ENCODE peak calls at places on chromosomes 3 and 15, in eight cellular contexts. One of them, this sample, is unnamed.

GRCh38 chr15:70829366-70830166 is 24.4 kb downstream of the LARP6 start:
- DNase-seq in fibroblast of pulmonary artery: no peak
- DNase-seq in AG04450: no peak
- DNase-seq in breast epithelium: no peak
- DNase-seq in pancreas: peak; percentile 26
- DNase-seq in AG10803: no peak
- DNase-seq in BE2C: no peak
- DNase-seq in hepatocyte: no peak
- DNase-seq in this sample: no peak

GRCh38 chr3:182905623-182906022 is 74.7 kb downstream of the DCUN1D1 start:
- DNase-seq in fibroblast of pulmonary artery: no peak
- DNase-seq in AG04450: no peak
- DNase-seq in breast epithelium: no peak
- DNase-seq in pancreas: no peak
- DNase-seq in AG10803: no peak
- DNase-seq in BE2C: no peak
- DNase-seq in hepatocyte: no peak
- DNase-seq in this sample: no peak

GRCh38 chr3:115804722-115805121 is 181.4 kb downstream of the GAP43 start:
- DNase-seq in fibroblast of pulmonary artery: peak; percentile 92
- DNase-seq in AG04450: no peak
- DNase-seq in breast epithelium: no peak
- DNase-seq in pancreas: no peak
- DNase-seq in AG10803: peak; percentile 91
- DNase-seq in BE2C: no peak
- DNase-seq in hepatocyte: no peak
- DNase-seq in this sample: peak; percentile 87

GRCh38 chr3:120140098-120140742 is 46.0 kb upstream of the GSK3B start:
- DNase-seq in fibroblast of pulmonary artery: no peak
- DNase-seq in AG04450: no peak
- DNase-seq in breast epithelium: no peak
- DNase-seq in pancreas: no peak
- DNase-seq in AG10803: no peak
- DNase-seq in BE2C: no peak
- DNase-seq in hepatocyte: no peak
- DNase-seq in this sample: no peak

GRCh38 chr3:143430582-143430981 is 311.0 kb downstream of the CHST2 start:
- DNase-seq in fibroblast of pulmonary artery: no peak
- DNase-seq in AG04450: no peak
- DNase-seq in breast epithelium: no peak
- DNase-seq in pancreas: no peak
- DNase-seq in AG10803: no peak
- DNase-seq in BE2C: no peak
- DNase-seq in hepatocyte: no peak
- DNase-seq in this sample: no peak

GRCh38 chr3:8970971-8971589 is 7.8 kb upstream of the RAD18 start:
- DNase-seq in fibroblast of pulmonary artery: peak; percentile 77
- DNase-seq in AG04450: peak; percentile 37
- DNase-seq in breast epithelium: peak; percentile 48
- DNase-seq in pancreas: peak; percentile 45
- DNase-seq in AG10803: peak; percentile 62
- DNase-seq in BE2C: peak; percentile 44
- DNase-seq in hepatocyte: peak; percentile 74
- DNase-seq in this sample: peak; percentile 80

GRCh38 chr15:70357453-70357852 is 259.7 kb upstream of the TLE3 start:
- DNase-seq in fibroblast of pulmonary artery: no peak
- DNase-seq in AG04450: no peak
- DNase-seq in breast epithelium: peak; percentile 15
- DNase-seq in pancreas: no peak
- DNase-seq in AG10803: no peak
- DNase-seq in BE2C: no peak
- DNase-seq in hepatocyte: no peak
- DNase-seq in this sample: no peak

GRCh38 chr3:44954962-44955361 is 21.0 kb downstream of the ZDHHC3 start:
- DNase-seq in fibroblast of pulmonary artery: peak; percentile 64
- DNase-seq in AG04450: no peak
- DNase-seq in breast epithelium: no peak
- DNase-seq in pancreas: no peak
- DNase-seq in AG10803: peak; percentile 7
- DNase-seq in BE2C: no peak
- DNase-seq in hepatocyte: peak; percentile 29
- DNase-seq in this sample: peak; percentile 57

GRCh38 chr3:141000691-141001090 is 50.5 kb upstream of the SPSB4 start:
- DNase-seq in fibroblast of pulmonary artery: no peak
- DNase-seq in AG04450: no peak
- DNase-seq in breast epithelium: no peak
- DNase-seq in pancreas: no peak
- DNase-seq in AG10803: no peak
- DNase-seq in BE2C: no peak
- DNase-seq in hepatocyte: peak; percentile 53
- DNase-seq in this sample: no peak

GRCh38 chr15:88497109-88497761 is 29.7 kb downstream of the MRPS11 start:
- DNase-seq in fibroblast of pulmonary artery: no peak
- DNase-seq in AG04450: no peak
- DNase-seq in breast epithelium: no peak
- DNase-seq in pancreas: no peak
- DNase-seq in AG10803: no peak
- DNase-seq in BE2C: no peak
- DNase-seq in hepatocyte: no peak
- DNase-seq in this sample: no peak

GRCh38 chr3:54986294-54986693 is 58.4 kb upstream of the LRTM1 start:
- DNase-seq in fibroblast of pulmonary artery: no peak
- DNase-seq in AG04450: no peak
- DNase-seq in breast epithelium: no peak
- DNase-seq in pancreas: no peak
- DNase-seq in AG10803: no peak
- DNase-seq in BE2C: no peak
- DNase-seq in hepatocyte: no peak
- DNase-seq in this sample: no peak

GRCh38 chr3:148084931-148085330 is 612.8 kb upstream of the AGTR1 start:
- DNase-seq in fibroblast of pulmonary artery: no peak
- DNase-seq in AG04450: no peak
- DNase-seq in breast epithelium: no peak
- DNase-seq in pancreas: no peak
- DNase-seq in AG10803: no peak
- DNase-seq in BE2C: no peak
- DNase-seq in hepatocyte: no peak
- DNase-seq in this sample: peak; percentile 69

GRCh38 chr3:165523801-165524200 is 313.4 kb downstream of the BCHE start:
- DNase-seq in fibroblast of pulmonary artery: peak; percentile 63
- DNase-seq in AG04450: peak; percentile 36
- DNase-seq in breast epithelium: no peak
- DNase-seq in pancreas: no peak
- DNase-seq in AG10803: no peak
- DNase-seq in BE2C: no peak
- DNase-seq in hepatocyte: no peak
- DNase-seq in this sample: peak; percentile 5

GRCh38 chr3:13500133-13500885 is 20.2 kb downstream of the HDAC11 start:
- DNase-seq in fibroblast of pulmonary artery: peak; percentile 28
- DNase-seq in AG04450: no peak
- DNase-seq in breast epithelium: no peak
- DNase-seq in pancreas: peak; percentile 22
- DNase-seq in AG10803: no peak
- DNase-seq in BE2C: peak; percentile 35
- DNase-seq in hepatocyte: no peak
- DNase-seq in this sample: peak; percentile 35

GRCh38 chr15:28125673-28126651 is 26.8 kb upstream of the OCA2 start:
- DNase-seq in fibroblast of pulmonary artery: peak; percentile 74
- DNase-seq in AG04450: peak; percentile 24
- DNase-seq in breast epithelium: no peak
- DNase-seq in pancreas: no peak
- DNase-seq in AG10803: peak; percentile 57
- DNase-seq in BE2C: no peak
- DNase-seq in hepatocyte: peak; percentile 81
- DNase-seq in this sample: peak; percentile 84

GRCh38 chr15:75921732-75922703 is 18.3 kb downstream of the FBXO22 start:
- DNase-seq in fibroblast of pulmonary artery: peak; percentile 87
- DNase-seq in AG04450: no peak
- DNase-seq in breast epithelium: no peak
- DNase-seq in pancreas: no peak
- DNase-seq in AG10803: peak; percentile 76
- DNase-seq in BE2C: peak; percentile 65
- DNase-seq in hepatocyte: peak; percentile 74
- DNase-seq in this sample: peak; percentile 90

GRCh38 chr15:33326908-33327307 is 16.1 kb downstream of the RYR3 start:
- DNase-seq in fibroblast of pulmonary artery: no peak
- DNase-seq in AG04450: no peak
- DNase-seq in breast epithelium: no peak
- DNase-seq in pancreas: no peak
- DNase-seq in AG10803: no peak
- DNase-seq in BE2C: no peak
- DNase-seq in hepatocyte: no peak
- DNase-seq in this sample: no peak

GRCh38 chr3:11131371-11131770 is 22.9 kb upstream of the HRH1 start:
- DNase-seq in fibroblast of pulmonary artery: no peak
- DNase-seq in AG04450: no peak
- DNase-seq in breast epithelium: no peak
- DNase-seq in pancreas: no peak
- DNase-seq in AG10803: no peak
- DNase-seq in BE2C: no peak
- DNase-seq in hepatocyte: no peak
- DNase-seq in this sample: no peak

GRCh38 chr15:61025283-61025682 is 203.8 kb downstream of the RORA start:
- DNase-seq in fibroblast of pulmonary artery: no peak
- DNase-seq in AG04450: no peak
- DNase-seq in breast epithelium: no peak
- DNase-seq in pancreas: no peak
- DNase-seq in AG10803: peak; percentile 60
- DNase-seq in BE2C: no peak
- DNase-seq in hepatocyte: no peak
- DNase-seq in this sample: no peak

GRCh38 chr3:96330795-96331194 is 483.6 kb upstream of the EPHA6 start:
- DNase-seq in fibroblast of pulmonary artery: no peak
- DNase-seq in AG04450: no peak
- DNase-seq in breast epithelium: no peak
- DNase-seq in pancreas: no peak
- DNase-seq in AG10803: no peak
- DNase-seq in BE2C: no peak
- DNase-seq in hepatocyte: no peak
- DNase-seq in this sample: no peak

GRCh38 chr3:176426371-176426770 is 770.9 kb downstream of the TBL1XR1 start:
- DNase-seq in fibroblast of pulmonary artery: no peak
- DNase-seq in AG04450: no peak
- DNase-seq in breast epithelium: no peak
- DNase-seq in pancreas: no peak
- DNase-seq in AG10803: no peak
- DNase-seq in BE2C: no peak
- DNase-seq in hepatocyte: no peak
- DNase-seq in this sample: no peak

GRCh38 chr3:141530133-141530768 is 43.4 kb downstream of the RASA2 start:
- DNase-seq in fibroblast of pulmonary artery: peak; percentile 79
- DNase-seq in AG04450: peak; percentile 18
- DNase-seq in breast epithelium: no peak
- DNase-seq in pancreas: no peak
- DNase-seq in AG10803: peak; percentile 79
- DNase-seq in BE2C: no peak
- DNase-seq in hepatocyte: no peak
- DNase-seq in this sample: peak; percentile 74

GRCh38 chr15:41881550-41881924 is 12.3 kb downstream of the SPTBN5 start:
- DNase-seq in fibroblast of pulmonary artery: no peak
- DNase-seq in AG04450: no peak
- DNase-seq in breast epithelium: no peak
- DNase-seq in pancreas: no peak
- DNase-seq in AG10803: no peak
- DNase-seq in BE2C: no peak
- DNase-seq in hepatocyte: no peak
- DNase-seq in this sample: no peak

GRCh38 chr3:138936763-138937689 is 9.9 kb downstream of the FOXL2 start:
- DNase-seq in fibroblast of pulmonary artery: no peak
- DNase-seq in AG04450: no peak
- DNase-seq in breast epithelium: no peak
- DNase-seq in pancreas: no peak
- DNase-seq in AG10803: no peak
- DNase-seq in BE2C: peak; percentile 17
- DNase-seq in hepatocyte: no peak
- DNase-seq in this sample: no peak

GRCh38 chr3:138938056-138938876 is 8.7 kb downstream of the FOXL2 start:
- DNase-seq in fibroblast of pulmonary artery: no peak
- DNase-seq in AG04450: no peak
- DNase-seq in breast epithelium: no peak
- DNase-seq in pancreas: no peak
- DNase-seq in AG10803: no peak
- DNase-seq in BE2C: no peak
- DNase-seq in hepatocyte: no peak
- DNase-seq in this sample: no peak

GRCh38 chr3:138935864-138936762 is 10.8 kb downstream of the FOXL2 start:
- DNase-seq in fibroblast of pulmonary artery: peak; percentile 55
- DNase-seq in AG04450: no peak
- DNase-seq in breast epithelium: peak; percentile 47
- DNase-seq in pancreas: peak; percentile 88
- DNase-seq in AG10803: peak; percentile 74
- DNase-seq in BE2C: peak; percentile 73
- DNase-seq in hepatocyte: peak; percentile 74
- DNase-seq in this sample: peak; percentile 55

GRCh38 chr3:138938877-138939562 is 7.9 kb downstream of the FOXL2 start:
- DNase-seq in fibroblast of pulmonary artery: no peak
- DNase-seq in AG04450: no peak
- DNase-seq in breast epithelium: no peak
- DNase-seq in pancreas: no peak
- DNase-seq in AG10803: no peak
- DNase-seq in BE2C: no peak
- DNase-seq in hepatocyte: no peak
- DNase-seq in this sample: no peak

GRCh38 chr3:138937690-138938055 is 9.3 kb downstream of the FOXL2 start:
- DNase-seq in fibroblast of pulmonary artery: no peak
- DNase-seq in AG04450: no peak
- DNase-seq in breast epithelium: no peak
- DNase-seq in pancreas: no peak
- DNase-seq in AG10803: no peak
- DNase-seq in BE2C: no peak
- DNase-seq in hepatocyte: no peak
- DNase-seq in this sample: no peak
- H3K4me3 ChIP-seq in fibroblast of pulmonary artery: no peak overlapping the region
- H3K4me3 ChIP-seq in AG04450: no peak overlapping the region
- H3K4me3 ChIP-seq in breast epithelium: peak overlapping the region; percentile 34
- H3K4me3 ChIP-seq in pancreas: no peak overlapping the region
- H3K4me3 ChIP-seq in AG10803: no peak overlapping the region
- H3K4me3 ChIP-seq in BE2C: no peak overlapping the region
- H3K4me3 ChIP-seq in hepatocyte: no peak overlapping the region
- H3K4me3 ChIP-seq in this sample: no peak overlapping the region

GRCh38 chr15:101578443-101578894 is 73.7 kb downstream of the TM2D3 start:
- DNase-seq in fibroblast of pulmonary artery: peak; percentile 33
- DNase-seq in AG04450: no peak
- DNase-seq in breast epithelium: no peak
- DNase-seq in pancreas: peak; percentile 44
- DNase-seq in AG10803: peak; percentile 10
- DNase-seq in BE2C: peak; percentile 57
- DNase-seq in hepatocyte: peak; percentile 67
- DNase-seq in this sample: peak; percentile 40
- TF ChIP-seq CTCF in fibroblast of pulmonary artery: peak; percentile 45
- TF ChIP-seq CTCF in AG04450: peak; percentile 3
- TF ChIP-seq CTCF in breast epithelium: peak; percentile 30
- TF ChIP-seq CTCF in pancreas: peak; percentile 13
- TF ChIP-seq CTCF in AG10803: peak; percentile 58
- TF ChIP-seq CTCF in BE2C: peak; percentile 67
- TF ChIP-seq CTCF in hepatocyte: peak; percentile 52
- TF ChIP-seq CTCF in this sample: peak; percentile 62

GRCh38 chr3:132317229-132317948 is at the start of gene ACP3:
- DNase-seq in fibroblast of pulmonary artery: peak; percentile 92
- DNase-seq in AG04450: peak; percentile 32
- DNase-seq in breast epithelium: peak; percentile 53
- DNase-seq in pancreas: peak; percentile 47
- DNase-seq in AG10803: peak; percentile 23
- DNase-seq in BE2C: no peak
- DNase-seq in hepatocyte: peak; percentile 57
- DNase-seq in this sample: peak; percentile 93
- H3K4me3 ChIP-seq in fibroblast of pulmonary artery: peak within 1 kb of the TSS; percentile 21
- H3K4me3 ChIP-seq in AG04450: peak within 1 kb of the TSS; percentile 23
- H3K4me3 ChIP-seq in breast epithelium: peak within 1 kb of the TSS; percentile 2
- H3K4me3 ChIP-seq in pancreas: peak within 1 kb of the TSS; percentile 16
- H3K4me3 ChIP-seq in AG10803: no peak within 1 kb of the TSS
- H3K4me3 ChIP-seq in BE2C: no peak within 1 kb of the TSS
- H3K4me3 ChIP-seq in hepatocyte: no peak within 1 kb of the TSS
- H3K4me3 ChIP-seq in this sample: peak within 1 kb of the TSS; percentile 40

GRCh38 chr3:49134471-49135265 is 1.8 kb upstream of the LAMB2 start:
- DNase-seq in fibroblast of pulmonary artery: no peak
- DNase-seq in AG04450: no peak
- DNase-seq in breast epithelium: no peak
- DNase-seq in pancreas: no peak
- DNase-seq in AG10803: no peak
- DNase-seq in BE2C: no peak
- DNase-seq in hepatocyte: no peak
- DNase-seq in this sample: no peak
- TF ChIP-seq CTCF in fibroblast of pulmonary artery: no peak
- TF ChIP-seq CTCF in AG04450: no peak
- TF ChIP-seq CTCF in breast epithelium: no peak
- TF ChIP-seq CTCF in pancreas: no peak
- TF ChIP-seq CTCF in AG10803: no peak
- TF ChIP-seq CTCF in BE2C: no peak
- TF ChIP-seq CTCF in hepatocyte: peak; percentile 18
- TF ChIP-seq CTCF in this sample: no peak